ENCODE peak calls at places on chromosomes 4 and X, in four cellular contexts. W is astrocyte, K is dorsolateral prefrontal cortex, P is AG09319. X is an unnamed sample.

GRCh38 chr4:120155287-120155686 is 88.6 kb upstream of the MAD2L1 start:
- DNase-seq in W (no peak), K (no peak), P (no peak), X (no peak)

GRCh38 chrX:148611993-148612392 is 111.6 kb downstream of the AFF2 start:
- DNase-seq in P (no peak), W (no peak), K (no peak), X (no peak)

GRCh38 chrX:66633541-66633940 is 5.3 kb downstream of the EDA2R start:
- DNase-seq in W (peak), K (no peak), P (no peak), X (no peak)

GRCh38 chr4:3767569-3768288 is 1.5 kb downstream of the ADRA2C start:
- DNase-seq in P (no peak), W (no peak), K (no peak), X (no peak)

GRCh38 chrX:39777623-39778025 is 320.1 kb downstream of the BCOR start:
- DNase-seq in W (no peak), P (no peak), K (no peak), X (no peak)

GRCh38 chrX:77528034-77528433 is 80.8 kb downstream of the FGF16 start:
- DNase-seq in P (no peak), W (no peak), K (no peak), X (no peak)

GRCh38 chrX:73916489-73916888 is 353.5 kb downstream of the CHIC1 start:
- DNase-seq in P (no peak), K (no peak), W (no peak), X (no peak)

GRCh38 chrX:150693782-150694574 is 782 bp downstream of the MTMR1 start:
- DNase-seq in W (peak), P (peak), K (no peak), X (peak)

GRCh38 chr4:69707807-69708206 is 52.6 kb downstream of the SULT1B1 start:
- DNase-seq in P (no peak), K (no peak), W (no peak), X (no peak)

GRCh38 chrX:55867708-55868107 is 150.2 kb downstream of the RRAGB start:
- DNase-seq in P (no peak), K (no peak), W (no peak), X (no peak)

GRCh38 chrX:129706395-129707072 is 32.2 kb upstream of the XPNPEP2 start:
- DNase-seq in W (no peak), P (no peak), K (peak), X (no peak)

GRCh38 chrX:48533165-48533564 is 6.3 kb upstream of the TBC1D25 start:
- DNase-seq in W (no peak), K (no peak), P (no peak), X (no peak)

GRCh38 chrX:131783555-131784338 is 239.4 kb upstream of the STK26 start:
- DNase-seq in P (peak), K (peak), W (peak), X (no peak)
- TF ChIP-seq CTCF in P (peak), K (peak), W (no peak), X (no peak)

GRCh38 chr4:2354127-2354526 is 64.3 kb downstream of the ZFYVE28 start:
- DNase-seq in W (no peak), P (no peak), K (no peak), X (peak)
- TF ChIP-seq CTCF in W (no peak), P (peak), K (no peak), X (peak)

GRCh38 chrX:153469811-153470410 is 465 bp downstream of the HAUS7 start:
- DNase-seq in P (no peak), K (peak), W (no peak), X (no peak)
- TF ChIP-seq CTCF in P (no peak), K (no peak), W (no peak), X (no peak)

GRCh38 chr4:7194251-7195137 is 2.2 kb downstream of the SORCS2 start:
- DNase-seq in W (no peak), P (no peak), K (peak), X (peak)
- TF ChIP-seq CTCF in W (peak), P (peak), K (peak), X (peak)

GRCh38 chr4:67204441-67204840 is 340.9 kb downstream of the CENPC start:
- DNase-seq in W (peak), K (no peak), P (no peak), X (no peak)

GRCh38 chr4:67198757-67199156 is 346.5 kb downstream of the CENPC start:
- DNase-seq in P (no peak), K (no peak), W (peak), X (no peak)

GRCh38 chr4:67201334-67201733 is 344.0 kb downstream of the CENPC start:
- DNase-seq in P (no peak), K (no peak), W (no peak), X (no peak)
- TF ChIP-seq CTCF in P (no peak), K (no peak), W (no peak), X (no peak)

DNA sequence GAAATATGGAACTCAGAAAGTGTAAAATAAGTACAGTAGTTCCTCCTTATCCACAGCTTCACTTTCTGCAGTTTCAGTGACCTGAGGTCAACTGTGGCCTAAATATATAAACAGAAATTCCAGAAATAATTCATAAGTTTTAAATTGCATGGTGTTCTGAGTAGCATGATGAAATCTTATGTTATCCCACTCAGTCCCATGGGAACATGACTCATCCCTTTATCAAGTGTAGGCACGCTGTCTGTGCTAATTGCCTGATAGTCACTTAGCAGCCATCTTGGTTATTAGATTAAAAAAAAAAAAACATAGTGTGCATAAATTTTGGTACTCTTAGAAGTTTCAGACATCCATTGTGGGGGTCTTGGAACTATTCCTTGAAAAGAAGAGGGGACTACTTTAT is 983.4 kb upstream of the ADGRL3 start:
- DNase-seq in W (peak), P (no peak), K (no peak), X (no peak)
- TF ChIP-seq CTCF in W (no peak), P (no peak), K (no peak), X (no peak)

GRCh38 chr4:139522457-139522856 is 33.6 kb downstream of the SETD7 start:
- DNase-seq in W (no peak), P (no peak), K (no peak), X (no peak)
- TF ChIP-seq CTCF in W (no peak), P (no peak), K (peak), X (no peak)

GRCh38 chrX:123881330-123881729 is 21.5 kb downstream of the XIAP start:
- DNase-seq in K (no peak), P (no peak), W (no peak), X (no peak)

DNA sequence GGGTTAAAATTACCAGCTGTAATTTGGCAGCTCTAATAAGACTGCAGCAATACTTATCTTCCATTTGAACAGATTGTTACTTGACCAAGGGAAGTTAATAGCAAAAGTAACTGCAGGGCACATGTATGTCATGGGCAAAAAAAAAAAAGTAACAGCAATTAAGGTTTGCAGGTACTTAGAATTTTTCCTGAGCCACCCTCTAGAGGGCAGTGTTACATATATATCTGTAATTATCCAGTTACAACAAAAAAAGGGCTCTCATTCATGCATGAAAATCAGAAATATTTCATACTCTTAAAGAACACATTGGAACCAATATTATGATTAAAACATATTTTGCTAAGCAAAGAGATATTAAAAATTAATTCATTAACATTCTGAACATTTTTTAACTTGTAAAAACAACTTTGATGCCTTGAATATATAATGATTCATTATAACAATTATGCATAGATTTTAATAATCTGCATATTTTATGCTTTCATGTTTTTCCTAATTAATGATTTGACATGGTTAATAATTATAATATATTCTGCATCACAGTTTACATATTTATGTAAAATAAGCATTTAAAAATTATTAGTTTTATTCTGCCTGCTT is 25.1 kb downstream of the XIAP start:
- DNase-seq in W (peak), P (no peak), K (no peak), X (no peak)
- TF ChIP-seq CTCF in W (peak), P (peak), K (peak), X (peak)

DNA sequence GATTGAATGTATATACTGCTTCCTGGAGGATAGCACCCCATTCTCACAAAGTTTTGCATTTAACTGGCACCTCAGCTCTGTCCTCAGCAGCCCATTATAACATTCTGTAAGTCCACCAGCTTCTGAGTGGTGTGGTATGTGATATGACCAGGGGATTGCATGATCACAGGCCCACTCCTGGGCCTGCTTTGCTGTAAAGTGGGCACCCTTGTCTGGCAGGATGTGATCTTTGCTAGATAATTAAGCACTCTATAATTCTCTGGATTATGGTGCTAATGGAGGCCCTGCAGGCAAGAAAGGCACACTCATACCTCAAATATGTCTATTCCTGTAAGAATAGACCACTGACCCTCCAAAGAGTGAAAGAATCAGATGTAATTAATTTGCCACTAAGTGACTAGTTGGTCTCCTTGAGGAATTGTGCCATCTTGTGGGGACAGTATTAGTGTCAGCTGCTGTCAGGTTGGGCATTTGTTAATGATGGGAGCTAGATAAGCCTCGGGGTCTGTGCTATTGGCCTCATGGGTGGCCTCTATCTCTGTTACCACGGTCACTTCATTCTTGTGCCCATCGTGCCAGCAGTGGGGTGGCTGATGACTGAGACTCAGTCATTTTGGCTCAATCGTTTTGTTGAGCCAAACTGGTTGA is 2.2 kb upstream of the CFI start:
- DNase-seq in K (no peak), P (no peak), W (peak), X (peak)
- TF ChIP-seq CTCF in K (peak), P (peak), W (peak), X (peak)

DNA sequence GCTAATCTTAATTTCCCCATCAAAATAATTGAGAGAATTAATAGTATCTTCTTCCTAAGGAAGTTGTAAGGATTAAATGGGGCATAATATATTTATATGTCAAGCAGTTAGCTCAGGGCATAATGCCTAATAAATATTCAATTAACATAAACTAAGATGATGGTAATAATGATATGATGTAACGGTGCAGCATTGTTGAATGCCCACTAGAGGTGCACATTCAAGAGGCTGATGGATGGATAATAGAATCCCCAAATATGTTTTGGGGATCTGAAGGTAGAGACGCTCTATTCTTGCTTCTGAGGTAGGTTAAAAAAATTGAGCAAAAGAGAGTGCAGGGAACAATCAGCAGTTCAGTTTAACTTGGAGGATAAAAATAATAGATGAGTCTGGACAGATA is 37.1 kb downstream of the ATOH1 start:
- DNase-seq in K (no peak), P (no peak), W (no peak), X (no peak)
- TF ChIP-seq CTCF in K (no peak), P (no peak), W (no peak), X (no peak)